ENCODE peak calls at places on chromosomes 7 and 10, in eight cellular contexts. C, A, R, D, S, H, X and P are unnamed samples.

GRCh38 chr10:73577788-73578187 is 13.4 kb downstream of the USP54 start:
- DNase-seq in C (peak; percentile 60), A (no peak), R (peak; percentile 87), D (peak; percentile 78), S (peak; percentile 99), H (no peak), X (peak; percentile 91), P (peak; percentile 91)

GRCh38 chr7:92653136-92653535 is 62.9 kb upstream of the FAM133B start:
- DNase-seq in C (no peak), A (no peak), R (no peak), D (no peak), S (no peak), H (no peak), X (no peak), P (no peak)

GRCh38 chr7:31065021-31065593 is 13.0 kb downstream of the ADCYAP1R1 start:
- DNase-seq in C (no peak), A (no peak), R (no peak), D (no peak), S (no peak), H (no peak), X (no peak), P (no peak)

GRCh38 chr7:132614428-132615076 is 38.3 kb upstream of the PLXNA4 start:
- DNase-seq in C (peak; percentile 43), A (no peak), R (no peak), D (no peak), S (no peak), H (no peak), X (peak; percentile 24), P (no peak)

GRCh38 chr10:14219411-14219810 is 111.3 kb downstream of the FRMD4A start:
- DNase-seq in C (no peak), A (no peak), R (no peak), D (no peak), S (no peak), H (no peak), X (no peak), P (no peak)

GRCh38 chr10:126082067-126082466 is 185.7 kb downstream of the FANK1 start:
- DNase-seq in C (no peak), A (no peak), R (no peak), D (no peak), S (no peak), H (no peak), X (no peak), P (no peak)

GRCh38 chr10:23439452-23439919 is 611 bp downstream of the OTUD1 start:
- DNase-seq in C (no peak), A (no peak), R (no peak), D (no peak), S (no peak), H (peak; percentile 45), X (peak; percentile 25), P (peak; percentile 6)

GRCh38 chr10:86711957-86712708 is 43.8 kb downstream of the LDB3 start:
- DNase-seq in C (no peak), A (peak; percentile 25), R (no peak), D (no peak), S (no peak), H (no peak), X (no peak), P (peak; percentile 38)

GRCh38 chr10:127196227-127196954 is at the start of gene INSYN2A:
- DNase-seq in C (peak; percentile 54), A (no peak), R (no peak), D (no peak), S (peak; percentile 7), H (no peak), X (no peak), P (no peak)

GRCh38 chr10:95674643-95675042 is 18.1 kb upstream of the ALDH18A1 start:
- DNase-seq in C (no peak), A (no peak), R (no peak), D (no peak), S (no peak), H (no peak), X (no peak), P (no peak)

GRCh38 chr7:44283381-44284211 is 41.8 kb downstream of the CAMK2B start:
- DNase-seq in C (no peak), A (no peak), R (no peak), D (no peak), S (no peak), H (no peak), X (no peak), P (no peak)

GRCh38 chr10:14072541-14072940 is 258.2 kb downstream of the FRMD4A start:
- DNase-seq in C (no peak), A (no peak), R (no peak), D (no peak), S (peak; percentile 11), H (no peak), X (no peak), P (no peak)

GRCh38 chr10:100562806-100563293 is 27.1 kb downstream of the HIF1AN start:
- DNase-seq in C (peak; percentile 26), A (no peak), R (no peak), D (peak; percentile 25), S (no peak), H (no peak), X (peak; percentile 8), P (no peak)

GRCh38 chr10:35079763-35080162 is 10.4 kb downstream of the CUL2 start:
- DNase-seq in C (peak; percentile 5), A (no peak), R (no peak), D (no peak), S (peak; percentile 94), H (no peak), X (no peak), P (no peak)

GRCh38 chr7:88109612-88110011 is 110.2 kb downstream of the SRI start:
- DNase-seq in C (no peak), A (no peak), R (no peak), D (no peak), S (no peak), H (no peak), X (no peak), P (no peak)

DNA sequence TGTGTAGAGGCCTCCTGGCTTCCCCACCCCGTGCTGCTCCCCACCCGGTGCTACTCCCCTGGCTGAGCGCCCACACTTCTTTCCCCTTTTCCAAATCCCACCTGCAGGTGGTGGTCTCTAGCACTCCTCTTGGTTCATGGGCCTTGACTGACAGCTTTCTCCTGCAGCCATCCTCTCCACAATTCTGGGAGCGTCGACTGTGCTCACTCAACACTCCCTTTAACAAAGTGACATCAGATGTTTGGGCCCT is 602.8 kb downstream of the PTPRN2 start:
- DNase-seq in C (no peak), A (no peak), R (no peak), D (no peak), S (no peak), H (no peak), X (no peak), P (no peak)
- H3K9me3 ChIP-seq in C (no peaks in the 10 kb centered on the region), A (no peaks in the 10 kb centered on the region), R (no peaks in the 10 kb centered on the region), D (no peaks in the 10 kb centered on the region), S (no peaks in the 10 kb centered on the region), H (no peaks in the 10 kb centered on the region), X (no peaks in the 10 kb centered on the region), P (no peaks in the 10 kb centered on the region)

DNA sequence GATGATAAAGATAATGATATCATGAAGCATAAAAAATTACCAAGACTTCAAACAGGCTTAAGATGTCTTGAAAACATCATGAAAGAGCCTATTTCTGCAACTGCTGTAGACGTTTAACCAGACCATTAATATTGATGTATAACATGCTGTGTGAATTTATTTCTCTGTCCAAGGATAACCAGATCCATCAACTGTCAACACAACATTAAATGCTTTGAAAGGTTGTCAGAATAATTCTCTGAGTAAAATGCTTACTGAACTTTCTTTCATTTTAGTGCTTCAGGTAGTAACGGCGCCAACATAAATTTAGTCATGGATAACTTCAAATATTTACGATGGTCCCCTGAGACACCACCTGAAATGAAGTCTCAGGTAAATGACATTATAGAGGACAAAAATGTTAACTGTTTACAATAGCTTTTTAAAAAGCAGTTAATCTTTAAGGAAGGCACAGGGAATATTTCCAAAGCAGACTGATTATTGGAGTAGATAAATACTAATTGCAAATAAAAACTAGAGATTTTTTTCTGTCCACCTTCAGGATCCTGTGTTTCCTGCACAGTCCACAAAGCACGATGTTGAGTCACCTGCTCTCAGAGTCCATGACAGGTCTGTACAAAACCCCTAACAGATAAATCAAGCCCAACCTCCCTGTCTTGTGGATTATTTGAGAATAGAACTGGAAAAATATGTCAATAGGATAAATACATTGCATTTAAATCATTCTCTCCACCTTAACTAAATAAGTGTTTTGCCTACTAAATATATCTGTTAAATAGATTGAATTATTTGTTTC is 1213.2 kb downstream of the XPNPEP1 start:
- DNase-seq in C (peak; percentile 10), A (no peak), R (no peak), D (no peak), S (no peak), H (no peak), X (no peak), P (no peak)
- H3K9me3 ChIP-seq in C (no peaks in the 10 kb centered on the region), A (peaks cover 14% of the 10 kb centered on the region), R (peaks cover 9% of the 10 kb centered on the region), D (no peaks in the 10 kb centered on the region), S (no peaks in the 10 kb centered on the region), H (no peaks in the 10 kb centered on the region), X (no peaks in the 10 kb centered on the region), P (no peaks in the 10 kb centered on the region)

DNA sequence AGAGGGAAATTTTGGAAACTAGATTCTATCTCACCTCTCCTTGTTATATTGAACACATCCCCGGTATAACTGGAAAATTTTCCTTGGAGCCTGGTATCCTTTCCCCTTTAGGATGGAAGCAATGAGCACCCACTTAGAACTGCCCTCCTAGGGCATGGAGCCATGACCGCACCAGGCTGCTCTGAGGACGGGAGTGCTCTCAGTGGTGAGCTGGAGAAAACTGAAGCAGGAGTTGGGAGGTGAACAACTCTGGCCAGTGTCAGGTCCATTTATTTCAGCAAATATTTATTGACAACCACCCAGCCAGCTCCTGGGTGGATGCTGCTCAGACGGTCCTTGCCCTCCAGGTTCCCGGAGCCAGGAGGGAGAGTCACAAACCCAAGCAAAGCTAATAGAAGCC is 278.1 kb downstream of the WDR11 start:
- DNase-seq in C (no peak), A (no peak), R (no peak), D (no peak), S (no peak), H (no peak), X (no peak), P (no peak)
- H3K9me3 ChIP-seq in C (no peaks in the 10 kb centered on the region), A (no peaks in the 10 kb centered on the region), R (peaks cover 5% of the 10 kb centered on the region), D (no peaks in the 10 kb centered on the region), S (no peaks in the 10 kb centered on the region), H (no peaks in the 10 kb centered on the region), X (no peaks in the 10 kb centered on the region), P (no peaks in the 10 kb centered on the region)

GRCh38 chr7:158106272-158106671 is 481.4 kb downstream of the PTPRN2 start:
- DNase-seq in C (no peak), A (no peak), R (no peak), D (no peak), S (no peak), H (no peak), X (no peak), P (no peak)

GRCh38 chr7:158109364-158110033 is 478.1 kb downstream of the PTPRN2 start:
- DNase-seq in C (no peak), A (no peak), R (no peak), D (no peak), S (no peak), H (no peak), X (no peak), P (no peak)

GRCh38 chr7:158108646-158109293 is 478.9 kb downstream of the PTPRN2 start:
- DNase-seq in C (no peak), A (no peak), R (no peak), D (no peak), S (no peak), H (no peak), X (no peak), P (no peak)

GRCh38 chr7:158110034-158110590 is 477.5 kb downstream of the PTPRN2 start:
- DNase-seq in C (no peak), A (no peak), R (no peak), D (no peak), S (no peak), H (no peak), X (no peak), P (no peak)

DNA sequence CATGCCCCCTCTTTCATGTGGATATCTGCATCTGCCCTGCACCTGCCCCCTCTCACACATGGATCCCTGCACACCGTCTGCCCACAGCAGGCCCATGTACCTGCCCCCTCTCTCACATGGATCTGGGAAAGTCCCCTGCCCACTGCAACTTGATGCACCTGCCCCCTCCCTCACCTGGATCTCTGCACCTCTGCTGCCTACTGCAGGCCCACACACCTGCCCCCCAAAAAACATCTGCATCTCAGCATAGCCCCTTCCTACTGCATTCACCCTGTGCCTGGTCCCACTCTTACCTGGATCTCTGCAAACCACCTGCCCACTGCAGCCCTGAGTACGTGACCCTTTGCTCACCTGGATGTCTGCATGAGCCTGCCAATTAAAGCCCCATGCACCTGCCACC is 479.8 kb downstream of the PTPRN2 start:
- DNase-seq in C (no peak), A (no peak), R (no peak), D (no peak), S (no peak), H (no peak), X (no peak), P (no peak)
- H3K9me3 ChIP-seq in C (no peaks in the 10 kb centered on the region), A (no peaks in the 10 kb centered on the region), R (peaks cover 10% of the 10 kb centered on the region), D (no peaks in the 10 kb centered on the region), S (no peaks in the 10 kb centered on the region), H (no peaks in the 10 kb centered on the region), X (no peaks in the 10 kb centered on the region), P (no peaks in the 10 kb centered on the region)